ENCODE peak calls at places on chromosomes 16 and 17, in seven cellular contexts. F is thoracic aorta; Q is foreskin fibroblast; H is heart left ventricle; C is CD8-positive, alpha-beta memory T cell; O is CD4-positive, CD25-positive, alpha-beta regulatory T cell; V is right lobe of liver. N is an unnamed sample.

GRCh38 chr16:81641403-81642106 is 137.5 kb upstream of the PLCG2 start:
- DNase-seq in F (no peak), Q (no peak), H (peak; percentile 49), C (no peak), O (no peak), V (no peak), N (no peak)

GRCh38 chr16:19704321-19705130 is 13.5 kb downstream of the KNOP1 start:
- DNase-seq in F (no peak), Q (peak; percentile 75), H (no peak), C (no peak), O (no peak), V (no peak), N (no peak)

GRCh38 chr17:59848778-59849177 is 44.0 kb downstream of the TUBD1 start:
- DNase-seq in F (no peak), Q (peak; percentile 73), H (peak; percentile 71), C (no peak), O (no peak), V (peak; percentile 84), N (no peak)

GRCh38 chr17:7248811-7249210 is 2.7 kb downstream of the CTDNEP1 start:
- DNase-seq in F (no peak), Q (no peak), H (no peak), C (no peak), O (no peak), V (no peak), N (no peak)

GRCh38 chr17:45808845-45809244 is 24.7 kb downstream of the CRHR1 start:
- DNase-seq in F (no peak), Q (no peak), H (no peak), C (no peak), O (no peak), V (no peak), N (no peak)

GRCh38 chr16:76976756-76977155 is 214.2 kb upstream of the MON1B start:
- DNase-seq in F (no peak), Q (no peak), H (no peak), C (no peak), O (no peak), V (no peak), N (no peak)

GRCh38 chr17:75110307-75110937 is 653 bp downstream of the ARMC7 start:
- DNase-seq in F (no peak), Q (peak; percentile 52), H (no peak), C (no peak), O (no peak), V (no peak), N (no peak)

GRCh38 chr16:85349413-85350145 is 237.3 kb upstream of the CIBAR2 start:
- DNase-seq in F (no peak), Q (peak; percentile 28), H (peak; percentile 37), C (no peak), O (no peak), V (no peak), N (no peak)

GRCh38 chr17:77145209-77145608 is 4.4 kb downstream of the SEC14L1 start:
- DNase-seq in F (no peak), Q (no peak), H (no peak), C (no peak), O (no peak), V (no peak), N (no peak)

GRCh38 chr17:79862259-79862658 is 23.0 kb upstream of the CBX4 start:
- DNase-seq in F (no peak), Q (no peak), H (peak; percentile 54), C (no peak), O (no peak), V (no peak), N (no peak)

GRCh38 chr17:7886227-7887037 is 2.2 kb upstream of the CHD3 start:
- DNase-seq in F (no peak), Q (peak; percentile 54), H (no peak), C (peak; percentile 50), O (peak; percentile 65), V (no peak), N (peak; percentile 63)

GRCh38 chr17:9232591-9233270 is 211.4 kb downstream of the NTN1 start:
- DNase-seq in F (no peak), Q (peak; percentile 60), H (peak; percentile 51), C (no peak), O (no peak), V (peak; percentile 20), N (no peak)

GRCh38 chr17:40097087-40097486 is 3.3 kb downstream of the NR1D1 start:
- DNase-seq in F (no peak), Q (no peak), H (no peak), C (no peak), O (no peak), V (no peak), N (peak; percentile 43)

GRCh38 chr17:14334919-14335318 is 34.0 kb downstream of the HS3ST3B1 start:
- DNase-seq in F (no peak), Q (no peak), H (no peak), C (no peak), O (no peak), V (no peak), N (no peak)
- H3K4me3 ChIP-seq in F (no peak overlapping the region), Q (no peak overlapping the region), H (no peak overlapping the region), C (no peak overlapping the region), O (peak overlapping the region; percentile 49), V (no peak overlapping the region), N (no peak overlapping the region)

GRCh38 chr17:49260011-49260921 is 29.7 kb upstream of the PHOSPHO1 start:
- DNase-seq in F (peak; percentile 37), Q (peak; percentile 88), H (peak; percentile 87), C (peak; percentile 31), O (peak; percentile 11), V (peak; percentile 64), N (peak; percentile 44)

GRCh38 chr17:49259663-49260010 is 29.1 kb upstream of the PHOSPHO1 start:
- DNase-seq in F (no peak), Q (no peak), H (peak; percentile 63), C (no peak), O (no peak), V (peak; percentile 25), N (no peak)

GRCh38 chr17:49266233-49266632 is 35.6 kb upstream of the PHOSPHO1 start:
- DNase-seq in F (no peak), Q (no peak), H (no peak), C (no peak), O (no peak), V (no peak), N (no peak)

GRCh38 chr17:49257296-49257695 is 26.7 kb upstream of the PHOSPHO1 start:
- DNase-seq in F (no peak), Q (no peak), H (no peak), C (no peak), O (no peak), V (no peak), N (no peak)

DNA sequence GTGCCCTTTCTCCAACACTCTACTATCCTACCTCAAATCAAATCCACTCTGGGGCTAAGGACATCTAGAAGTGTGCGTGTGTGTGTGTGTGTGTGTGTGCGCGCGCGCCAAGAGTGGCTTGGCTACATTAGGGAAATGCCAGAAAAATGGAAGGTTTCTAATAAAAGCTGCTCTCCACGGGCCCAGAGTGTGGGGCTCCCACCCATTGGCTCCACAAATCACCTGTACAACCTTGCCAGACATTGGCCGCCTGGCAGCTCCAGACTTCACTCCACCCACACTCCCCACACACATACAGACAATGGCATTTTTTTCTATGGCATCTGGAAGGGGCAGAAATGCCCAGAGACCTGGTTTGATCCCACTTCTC is 30.3 kb upstream of the PHOSPHO1 start:
- DNase-seq in F (no peak), Q (no peak), H (no peak), C (no peak), O (no peak), V (no peak), N (peak; percentile 6)
- H3K4me3 ChIP-seq in F (peak overlapping the region; percentile 75), Q (peak overlapping the region; percentile 32), H (peak overlapping the region; percentile 52), C (peak overlapping the region; percentile 47), O (peak overlapping the region; percentile 44), V (peak overlapping the region; percentile 48), N (peak overlapping the region; percentile 12)

GRCh38 chr17:17493986-17494466 is 2.2 kb downstream of the RASD1 start:
- DNase-seq in F (no peak), Q (no peak), H (no peak), C (no peak), O (no peak), V (no peak), N (no peak)

GRCh38 chr17:17492085-17492484 is 4.1 kb downstream of the RASD1 start:
- DNase-seq in F (no peak), Q (no peak), H (no peak), C (no peak), O (no peak), V (no peak), N (no peak)

GRCh38 chr17:17494499-17495447 is 1.4 kb downstream of the RASD1 start:
- DNase-seq in F (no peak), Q (peak; percentile 74), H (peak; percentile 81), C (no peak), O (no peak), V (peak; percentile 60), N (peak; percentile 17)

GRCh38 chr17:17492562-17492961 is 3.6 kb downstream of the RASD1 start:
- DNase-seq in F (no peak), Q (peak; percentile 52), H (no peak), C (no peak), O (no peak), V (no peak), N (no peak)

DNA sequence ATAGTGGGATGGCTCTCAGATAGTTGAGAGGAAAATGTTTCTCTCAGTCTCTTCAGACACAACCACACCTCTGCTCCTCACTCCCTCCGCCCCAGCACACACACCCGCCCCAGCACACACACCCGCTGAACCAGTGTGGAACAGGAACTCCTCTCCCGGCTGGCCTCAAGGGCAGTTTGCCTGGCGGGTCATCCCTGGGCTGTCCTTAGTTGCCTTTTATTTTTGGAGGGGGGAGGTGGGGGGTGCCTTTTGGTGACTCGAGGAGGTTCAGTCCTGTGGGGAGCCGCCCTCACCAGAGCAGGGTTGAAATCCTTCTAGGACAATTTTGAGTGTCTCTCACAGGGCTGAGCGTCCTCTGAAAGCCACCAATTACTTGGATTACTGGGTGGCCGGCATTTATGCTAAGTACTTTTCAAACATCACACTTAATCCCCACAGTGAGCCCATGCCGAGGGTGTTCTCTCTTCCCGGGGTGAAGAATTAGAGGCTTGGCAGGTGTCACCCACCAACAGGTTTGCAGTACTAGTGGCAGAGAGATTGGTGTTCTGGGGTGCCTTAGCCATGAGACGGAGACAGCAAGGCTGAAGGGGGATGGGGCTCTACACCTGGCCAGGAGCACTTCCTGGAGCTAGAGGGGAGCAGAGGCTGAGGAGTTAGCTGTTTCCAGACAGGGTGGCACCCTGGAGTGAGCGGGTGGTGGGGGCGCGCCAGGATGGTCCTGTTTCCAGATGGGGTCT is 2.8 kb downstream of the RASD1 start:
- DNase-seq in F (no peak), Q (peak; percentile 45), H (peak; percentile 46), C (no peak), O (no peak), V (peak; percentile 78), N (no peak)
- H3K4me3 ChIP-seq in F (no peak overlapping the region), Q (no peak overlapping the region), H (no peak overlapping the region), C (no peak overlapping the region), O (no peak overlapping the region), V (no peak overlapping the region), N (no peak overlapping the region)

GRCh38 chr16:2514333-2515179 is 804 bp downstream of the ATP6V0C start:
- DNase-seq in F (no peak), Q (peak; percentile 29), H (peak; percentile 71), C (peak; percentile 43), O (peak; percentile 45), V (peak; percentile 61), N (no peak)

GRCh38 chr16:2518823-2519710 is 1.1 kb upstream of the AMDHD2 start:
- DNase-seq in F (no peak), Q (peak; percentile 31), H (peak; percentile 66), C (no peak), O (no peak), V (peak; percentile 47), N (no peak)

GRCh38 chr16:2515180-2515803 is 1.5 kb downstream of the ATP6V0C start:
- DNase-seq in F (no peak), Q (peak; percentile 29), H (peak; percentile 55), C (no peak), O (no peak), V (peak; percentile 36), N (no peak)

GRCh38 chr16:2517954-2518605 is 2.1 kb upstream of the AMDHD2 start:
- DNase-seq in F (no peak), Q (no peak), H (peak; percentile 58), C (no peak), O (no peak), V (no peak), N (no peak)

GRCh38 chr16:2516391-2517240 is 2.9 kb downstream of the ATP6V0C start:
- DNase-seq in F (no peak), Q (peak; percentile 62), H (peak; percentile 68), C (no peak), O (no peak), V (no peak), N (no peak)
- H3K4me3 ChIP-seq in F (peak overlapping the region; percentile 96), Q (peak overlapping the region; percentile 4), H (no peak overlapping the region), C (no peak overlapping the region), O (no peak overlapping the region), V (peak overlapping the region; percentile 82), N (no peak overlapping the region)